ENCODE peak calls at places on chromosome 15, in four cellular contexts. V is M059J, P is HT1080, I is T follicular helper cell. Y is an unnamed sample.

GRCh38 chr15:68795298-68795848 is 25.3 kb downstream of the ANP32A start:
- DNase-seq in V (no peak), P (no peak), I (peak), Y (peak)

GRCh38 chr15:85620321-85621044 is 174.2 kb downstream of the KLHL25 start:
- DNase-seq in V (peak), P (peak), I (peak), Y (no peak)

GRCh38 chr15:65414841-65415621 is 7.7 kb downstream of the IGDCC4 start:
- DNase-seq in V (no peak), P (no peak), I (no peak), Y (no peak)

GRCh38 chr15:93152264-93152884 is 63.4 kb upstream of the RGMA start:
- DNase-seq in V (no peak), P (no peak), I (no peak), Y (no peak)

GRCh38 chr15:100123611-100124010 is 218.2 kb downstream of the ADAMTS17 start:
- DNase-seq in V (peak), P (peak), I (no peak), Y (no peak)

GRCh38 chr15:81209635-81210034 is 13.0 kb downstream of the IL16 start:
- DNase-seq in V (no peak), P (no peak), I (no peak), Y (no peak)

GRCh38 chr15:25501828-25502446 is 63.1 kb upstream of the UBE3A start:
- DNase-seq in V (peak), P (peak), I (no peak), Y (no peak)

GRCh38 chr15:33125883-33126535 is 68.5 kb downstream of the FMN1 start:
- DNase-seq in V (no peak), P (no peak), I (no peak), Y (no peak)

GRCh38 chr15:29364429-29365078 is 94.9 kb upstream of the NSMCE3 start:
- DNase-seq in V (peak), P (peak), I (no peak), Y (no peak)

GRCh38 chr15:100394726-100395125 is 53.0 kb upstream of the ADAMTS17 start:
- DNase-seq in V (no peak), P (no peak), I (no peak), Y (no peak)

GRCh38 chr15:35690698-35691116 is 144.7 kb upstream of the DPH6 start:
- DNase-seq in V (no peak), P (peak), I (no peak), Y (no peak)

GRCh38 chr15:58182460-58183163 is 44.4 kb downstream of the AQP9 start:
- DNase-seq in V (peak), P (peak), I (no peak), Y (no peak)

Y was measured in activated gamma-delta T cell.